ENCODE peak calls at places on chromosomes 11 and 22, in six cellular contexts. V is BJ, D is Calu3, Y is GM12865, R is mucosa of descending colon, H is Peyer's patch. C is an unnamed sample.

GRCh38 chr22:36245805-36246356 is 6.6 kb upstream of the APOL2 start:
- DNase-seq in Y (no peak), R (no peak), H (peak), D (no peak), V (no peak), C (no peak)

GRCh38 chr11:107043242-107043991 is 25.1 kb upstream of the GUCY1A2 start:
- DNase-seq in V (peak), D (no peak), H (no peak), R (no peak), Y (peak), C (peak)

GRCh38 chr22:43375951-43376455 is 32.8 kb upstream of the SCUBE1 start:
- DNase-seq in V (no peak), D (no peak), Y (no peak), H (no peak), R (no peak), C (no peak)

GRCh38 chr11:86103808-86104207 is 34.9 kb upstream of the PICALM start:
- DNase-seq in R (no peak), Y (no peak), H (no peak), D (no peak), V (no peak), C (no peak)

GRCh38 chr22:19716041-19716828 is 1.9 kb downstream of the SEPTIN5 start:
- DNase-seq in D (no peak), Y (no peak), R (no peak), V (no peak), H (no peak), C (no peak)

GRCh38 chr22:30874431-30875370 is 93.9 kb downstream of the MORC2 start:
- DNase-seq in Y (no peak), D (no peak), V (no peak), H (no peak), R (no peak), C (no peak)

GRCh38 chr11:123197711-123198110 is 2.7 kb upstream of the CLMP start:
- DNase-seq in Y (no peak), H (no peak), V (peak), R (no peak), D (no peak), C (peak)

GRCh38 chr11:3003396-3004231 is 11.5 kb upstream of the NAP1L4 start:
- DNase-seq in R (no peak), H (peak), Y (no peak), D (no peak), V (no peak), C (no peak)

GRCh38 chr11:47433157-47433556 is 6.9 kb upstream of the PSMC3 start:
- DNase-seq in V (peak), R (no peak), D (no peak), Y (no peak), H (no peak), C (no peak)

GRCh38 chr11:67274768-67275605 is 8.7 kb downstream of the GRK2 start:
- DNase-seq in D (no peak), Y (no peak), H (peak), R (no peak), V (no peak), C (no peak)

GRCh38 chr11:67277231-67277961 is 11.1 kb downstream of the GRK2 start:
- DNase-seq in R (peak), H (peak), Y (peak), V (no peak), D (no peak), C (no peak)

GRCh38 chr11:67278135-67278938 is 10.8 kb upstream of the ANKRD13D start:
- DNase-seq in V (no peak), D (no peak), Y (no peak), H (peak), R (no peak), C (no peak)

GRCh38 chr11:67275606-67276409 is 9.5 kb downstream of the GRK2 start:
- DNase-seq in Y (no peak), H (peak), V (no peak), D (no peak), R (no peak), C (no peak)

GRCh38 chr11:67276821-67277230 is 10.6 kb downstream of the GRK2 start:
- DNase-seq in D (no peak), H (peak), V (no peak), Y (peak), R (peak), C (no peak)
- TF ChIP-seq CTCF in D (no peak), H (peak), V (peak), Y (peak), R (no peak), C (peak)

GRCh38 chr22:23083315-23084021 is 13.1 kb downstream of the GNAZ start:
- DNase-seq in R (no peak), V (no peak), Y (no peak), H (no peak), D (no peak), C (no peak)
- TF ChIP-seq CTCF in R (no peak), V (no peak), Y (no peak), H (no peak), D (no peak), C (no peak)

GRCh38 chr22:46085831-46086576 is 64.3 kb upstream of the PPARA start:
- DNase-seq in Y (no peak), H (peak), R (peak), V (no peak), D (peak), C (no peak)
- TF ChIP-seq CTCF in Y (no peak), H (no peak), R (no peak), V (no peak), D (no peak), C (no peak)

DNA sequence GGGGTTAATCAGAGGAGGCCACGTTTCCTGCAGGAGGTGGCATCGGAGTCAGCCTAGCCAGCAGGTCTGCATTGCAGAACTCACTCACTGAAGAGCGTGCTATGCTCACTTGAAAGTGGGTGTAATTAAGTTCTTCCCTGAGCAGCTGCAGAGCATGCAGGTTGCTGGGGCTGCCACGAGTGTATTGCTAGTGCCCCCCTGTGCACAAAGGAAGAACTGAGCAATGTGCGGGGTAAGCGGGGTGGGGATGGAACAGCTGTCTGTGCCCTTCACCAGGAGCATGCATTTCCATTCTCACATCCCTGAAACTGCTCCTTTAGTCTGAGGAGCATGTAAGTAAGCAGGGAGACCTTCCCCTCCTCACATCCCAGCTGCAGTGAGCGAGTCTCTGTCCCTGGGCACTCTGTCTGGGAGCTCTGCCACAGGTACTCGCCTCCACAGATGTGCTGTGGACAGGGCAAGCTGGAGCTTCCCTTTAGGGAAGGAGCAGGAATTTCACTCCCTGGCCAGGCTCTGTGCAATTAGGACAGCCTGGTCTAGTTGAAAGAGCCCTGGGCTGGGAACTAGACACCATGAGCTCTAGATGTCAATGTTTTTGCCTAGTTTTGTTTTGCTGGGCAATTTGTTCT is 1031.8 kb downstream of the NTM start:
- DNase-seq in Y (peak), R (peak), D (no peak), H (no peak), V (no peak), C (peak)
- TF ChIP-seq CTCF in Y (peak), R (no peak), D (no peak), H (peak), V (peak), C (peak)

GRCh38 chr11:118918686-118919280 is 6.9 kb downstream of the BCL9L start:
- DNase-seq in Y (no peak), R (peak), V (no peak), H (peak), D (no peak), C (no peak)

GRCh38 chr11:118917488-118918127 is 8.1 kb downstream of the BCL9L start:
- DNase-seq in V (no peak), H (peak), R (peak), D (peak), Y (no peak), C (no peak)

GRCh38 chr11:118915941-118916841 is 9.5 kb downstream of the BCL9L start:
- DNase-seq in H (no peak), R (no peak), V (no peak), Y (no peak), D (no peak), C (no peak)

GRCh38 chr11:118916842-118917388 is 8.8 kb downstream of the BCL9L start:
- DNase-seq in R (peak), Y (no peak), D (no peak), V (peak), H (peak), C (no peak)

GRCh38 chr11:118918128-118918685 is 7.5 kb downstream of the BCL9L start:
- DNase-seq in H (peak), D (peak), R (peak), Y (no peak), V (peak), C (no peak)
- TF ChIP-seq CTCF in H (peak), D (no peak), R (no peak), Y (no peak), V (no peak), C (no peak)

GRCh38 chr11:118401880-118402590 is 629 bp downstream of the ATP5MG start:
- DNase-seq in R (no peak), Y (no peak), D (no peak), V (peak), H (no peak), C (peak)

GRCh38 chr11:118397448-118397847 is 4.0 kb upstream of the ATP5MG start:
- DNase-seq in Y (no peak), V (no peak), R (no peak), D (no peak), H (no peak), C (no peak)

GRCh38 chr11:118398797-118399564 is 2.4 kb upstream of the ATP5MG start:
- DNase-seq in D (no peak), R (no peak), H (no peak), Y (peak), V (no peak), C (no peak)

GRCh38 chr11:118396097-118396501 is 5.3 kb upstream of the ATP5MG start:
- DNase-seq in D (no peak), V (no peak), Y (no peak), H (no peak), R (no peak), C (no peak)

DNA sequence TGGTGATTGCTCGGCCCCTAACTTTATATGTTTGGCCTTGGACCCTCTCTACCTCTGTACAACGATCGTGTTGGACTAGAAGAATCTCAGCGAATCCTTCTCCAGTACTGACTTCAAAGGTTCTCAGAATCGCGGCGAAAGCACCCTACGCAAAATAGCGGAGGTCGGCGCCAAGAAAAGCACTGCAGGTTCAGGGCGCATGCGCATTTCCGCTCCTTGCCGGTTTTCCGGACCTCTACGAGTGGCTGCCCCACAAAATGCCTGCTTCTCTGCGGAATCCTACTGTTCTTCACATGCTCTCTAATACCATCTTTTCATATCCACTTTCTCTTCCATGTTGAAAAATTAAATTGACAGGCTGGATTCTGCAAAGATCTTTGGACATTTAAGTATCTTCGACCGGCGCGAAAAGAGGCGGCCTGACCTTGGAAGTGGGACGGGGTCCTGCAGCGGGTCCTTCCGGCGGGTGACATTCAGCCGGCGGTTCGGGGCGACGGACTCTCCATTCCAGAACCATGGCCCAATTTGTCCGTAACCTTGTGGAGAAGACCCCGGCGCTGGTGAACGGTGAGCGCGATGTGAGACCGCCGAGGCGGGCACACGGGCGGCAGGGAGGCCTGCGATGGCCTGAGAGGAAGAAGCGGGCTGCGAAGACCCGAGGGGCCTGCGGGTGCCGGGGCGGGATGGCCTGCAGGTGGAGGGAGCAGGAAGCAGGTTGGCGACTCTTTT is at the start of gene ATP5MG:
- DNase-seq in H (peak), V (peak), Y (peak), R (peak), D (peak), C (peak)
- TF ChIP-seq CTCF in H (peak), V (peak), Y (no peak), R (no peak), D (no peak), C (peak)

GRCh38 chr22:32204856-32205722 is at the start of gene RFPL2:
- DNase-seq in R (no peak), V (no peak), Y (no peak), H (peak), D (peak), C (no peak)

GRCh38 chr22:32205974-32206773 is 1.3 kb upstream of the RFPL2 start:
- DNase-seq in V (no peak), D (peak), R (no peak), H (no peak), Y (no peak), C (no peak)

GRCh38 chr22:32207971-32208480 is 3.2 kb upstream of the RFPL2 start:
- DNase-seq in V (no peak), Y (no peak), D (no peak), H (no peak), R (no peak), C (no peak)

GRCh38 chr22:32208681-32209080 is 3.8 kb upstream of the RFPL2 start:
- DNase-seq in V (no peak), H (no peak), R (no peak), D (no peak), Y (no peak), C (no peak)

DNA sequence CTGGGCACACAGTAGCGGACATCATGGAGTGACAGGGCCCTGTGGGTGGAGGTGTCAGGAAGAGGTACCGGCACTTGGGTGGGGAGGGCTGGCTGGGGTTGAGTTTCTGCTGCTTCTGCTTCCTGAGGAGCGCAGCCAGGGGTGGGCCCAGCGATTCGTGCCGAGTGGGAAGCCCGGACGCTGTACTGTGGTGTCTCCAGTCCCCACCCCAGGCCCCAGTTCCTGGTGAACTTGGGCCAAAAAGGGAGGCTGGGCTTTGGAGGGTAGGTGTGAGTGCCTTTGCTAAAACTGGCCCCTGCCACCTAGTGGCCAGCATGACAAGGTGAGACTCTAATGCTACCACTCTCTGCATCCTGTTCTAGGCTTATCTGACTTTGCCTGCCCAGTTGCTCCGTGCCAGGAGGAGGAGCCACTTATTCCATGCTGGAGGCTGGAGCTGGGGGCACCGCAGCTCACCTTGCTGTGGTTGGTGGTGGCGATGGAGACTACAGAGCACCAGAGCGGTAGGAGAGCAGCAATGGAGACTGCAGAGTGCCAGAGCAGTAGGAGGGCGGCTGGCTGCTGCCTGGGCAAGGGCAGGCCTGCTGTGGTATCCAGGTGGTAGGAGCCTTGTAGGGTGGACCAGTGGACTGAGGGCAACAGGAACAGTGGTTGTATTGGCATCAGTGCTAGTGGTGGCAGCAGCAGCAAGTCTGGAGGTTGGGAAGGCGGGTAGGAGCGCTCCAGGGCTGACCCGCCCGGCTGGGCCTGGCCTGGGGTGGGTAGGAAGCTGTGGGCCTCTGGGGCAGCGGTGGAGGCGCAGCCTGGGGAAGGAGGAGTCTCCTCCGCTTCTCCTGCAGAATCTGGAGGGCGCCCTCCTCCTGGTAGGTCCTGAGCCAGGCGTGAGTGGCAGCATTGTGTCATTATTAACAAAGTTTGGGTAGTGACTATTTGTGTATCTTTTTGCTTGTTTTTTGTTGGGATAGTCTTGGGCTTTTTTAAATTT is 2.2 kb upstream of the RFPL2 start:
- DNase-seq in D (peak), R (peak), H (peak), V (no peak), Y (peak), C (no peak)
- TF ChIP-seq CTCF in D (peak), R (peak), H (peak), V (peak), Y (peak), C (peak)

DNA sequence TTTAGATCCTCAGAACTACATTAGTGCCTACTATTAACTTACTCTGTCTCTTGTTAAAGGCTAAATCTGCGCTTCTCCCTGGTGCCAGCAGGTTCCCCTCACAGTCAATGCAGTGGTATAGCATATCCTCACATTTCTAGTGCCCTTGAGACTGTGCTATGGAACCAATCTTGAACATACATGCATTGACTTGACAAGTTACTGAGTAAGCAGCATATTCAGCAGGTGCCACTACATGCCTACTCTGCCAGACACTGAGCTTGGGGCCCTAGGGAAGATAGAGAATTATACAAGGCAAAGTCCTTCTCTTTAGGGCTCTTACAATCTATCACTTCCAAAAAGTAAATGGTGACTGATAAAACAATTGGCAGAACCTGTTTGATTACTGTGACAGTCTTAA is 3.2 kb downstream of the FUT4 start:
- DNase-seq in R (peak), D (no peak), H (peak), Y (no peak), V (no peak), C (no peak)
- TF ChIP-seq CTCF in R (no peak), D (no peak), H (peak), Y (no peak), V (no peak), C (no peak)

GRCh38 chr11:69437001-69437875 is 44.2 kb upstream of the LINC01488 start:
- DNase-seq in Y (no peak), R (no peak), H (no peak), D (peak), V (no peak), C (no peak)
- TF ChIP-seq CTCF in Y (no peak), R (no peak), H (no peak), D (peak), V (no peak), C (no peak)

DNA sequence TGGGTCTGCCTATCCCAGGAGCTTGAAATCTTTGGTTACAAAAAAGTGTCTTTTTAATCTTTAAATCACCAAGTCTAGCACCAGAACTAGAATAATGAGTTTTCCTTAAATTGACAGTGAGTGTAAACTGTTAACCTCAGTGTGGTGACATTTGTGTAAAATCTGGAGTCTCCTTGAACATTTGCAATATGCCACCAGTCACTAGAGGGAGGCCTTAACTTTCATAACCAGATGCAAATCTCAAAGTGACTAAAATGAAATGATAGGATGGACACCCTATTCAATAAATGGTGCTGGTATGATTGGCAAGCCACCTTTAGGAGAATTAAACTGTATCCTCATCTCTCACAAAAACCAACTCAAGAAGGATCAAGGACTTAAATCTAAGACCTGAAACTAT is 8.3 kb upstream of the SCGB1D2 start:
- DNase-seq in V (no peak), Y (peak), R (no peak), H (no peak), D (no peak), C (no peak)
- TF ChIP-seq CTCF in V (no peak), Y (peak), R (no peak), H (peak), D (no peak), C (peak)

C was measured in AG04450.